ENCODE peak calls at places on chromosomes 4 and X, in six cellular contexts. Y is amygdala, E is HT1080, I is GM12865, C is posterior cingulate gyrus, A is kidney glomerular epithelial cell. G is an unnamed sample.

GRCh38 chrX:153400146-153401132 is 711 bp downstream of the PNMA6E start:
- DNase-seq in C (peak; percentile 16), I (peak; percentile 55), E (peak; percentile 28), Y (no peak), A (peak; percentile 4), G (peak; percentile 72)

GRCh38 chrX:36573720-36574119 is 434.4 kb upstream of the FAM47C start:
- DNase-seq in Y (no peak), C (no peak), I (no peak), E (no peak), A (no peak), G (no peak)

GRCh38 chrX:5829060-5829459 is 399.6 kb downstream of the NLGN4X start:
- DNase-seq in A (no peak), Y (no peak), E (no peak), I (no peak), C (no peak), G (no peak)

GRCh38 chr4:23631255-23631950 is 258.4 kb downstream of the PPARGC1A start:
- DNase-seq in E (no peak), Y (no peak), C (no peak), I (no peak), A (no peak), G (no peak)

GRCh38 chrX:120790118-120790517 is 85.5 kb downstream of the CT47B1 start:
- DNase-seq in E (peak; percentile 54), C (no peak), A (peak; percentile 47), Y (peak; percentile 26), I (peak; percentile 66), G (peak; percentile 72)

GRCh38 chrX:63686878-63687714 is 97.9 kb downstream of the ARHGEF9 start:
- DNase-seq in E (peak; percentile 38), Y (no peak), C (no peak), I (peak; percentile 28), A (peak; percentile 2), G (peak; percentile 16)

GRCh38 chr4:168164915-168165548 is 72.7 kb downstream of the ANXA10 start:
- DNase-seq in E (no peak), A (no peak), Y (no peak), I (no peak), C (no peak), G (no peak)

GRCh38 chr4:69058410-69059059 is 37.7 kb upstream of the UGT2B7 start:
- DNase-seq in C (no peak), A (no peak), Y (no peak), I (no peak), E (no peak), G (no peak)

GRCh38 chr4:165493359-165493758 is 114.6 kb downstream of the CPE start:
- DNase-seq in C (peak; percentile 46), E (peak; percentile 82), I (peak; percentile 58), A (peak; percentile 29), Y (no peak), G (peak; percentile 63)

G was measured in RPMI8226.